ENCODE peak calls at places on chromosomes 11 and 22, in eight cellular contexts. One of them, this sample, is unnamed.

GRCh38 chr11:121634273-121634672 is 181.5 kb upstream of the SORL1-AS1 start:
- DNase-seq in adrenal gland: no peak
- DNase-seq in transverse colon: no peak
- DNase-seq in NB4: no peak
- DNase-seq in HCT116: no peak
- DNase-seq in heart left ventricle: no peak
- DNase-seq in suprapubic skin: no peak
- DNase-seq in endothelial cell of umbilical vein: no peak
- DNase-seq in this sample: no peak

GRCh38 chr11:47915407-47916137 is 64.8 kb upstream of the PTPRJ start:
- DNase-seq in NB4: no peak
- DNase-seq in transverse colon: peak; percentile 11
- DNase-seq in adrenal gland: no peak
- DNase-seq in suprapubic skin: no peak
- DNase-seq in endothelial cell of umbilical vein: peak; percentile 43
- DNase-seq in heart left ventricle: no peak
- DNase-seq in HCT116: no peak
- DNase-seq in this sample: no peak

GRCh38 chr11:72069787-72070251 is 10.5 kb downstream of the NUMA1 start:
- DNase-seq in HCT116: peak; percentile 51
- DNase-seq in suprapubic skin: peak; percentile 89
- DNase-seq in endothelial cell of umbilical vein: peak; percentile 81
- DNase-seq in heart left ventricle: peak; percentile 91
- DNase-seq in transverse colon: peak; percentile 83
- DNase-seq in NB4: peak; percentile 84
- DNase-seq in adrenal gland: peak; percentile 95
- DNase-seq in this sample: peak; percentile 86

GRCh38 chr22:30753701-30754100 is 59.0 kb downstream of the OSBP2 start:
- DNase-seq in HCT116: no peak
- DNase-seq in suprapubic skin: no peak
- DNase-seq in transverse colon: no peak
- DNase-seq in endothelial cell of umbilical vein: no peak
- DNase-seq in NB4: no peak
- DNase-seq in adrenal gland: no peak
- DNase-seq in heart left ventricle: no peak
- DNase-seq in this sample: no peak

GRCh38 chr11:66192181-66192888 is 76.1 kb upstream of the RAB1B start:
- DNase-seq in heart left ventricle: peak; percentile 31
- DNase-seq in endothelial cell of umbilical vein: no peak
- DNase-seq in transverse colon: no peak
- DNase-seq in adrenal gland: no peak
- DNase-seq in suprapubic skin: no peak
- DNase-seq in HCT116: no peak
- DNase-seq in NB4: no peak
- DNase-seq in this sample: no peak

GRCh38 chr11:103035656-103036434 is 56.1 kb downstream of the DCUN1D5 start:
- DNase-seq in suprapubic skin: no peak
- DNase-seq in HCT116: peak; percentile 84
- DNase-seq in adrenal gland: peak; percentile 45
- DNase-seq in NB4: peak; percentile 86
- DNase-seq in endothelial cell of umbilical vein: peak; percentile 91
- DNase-seq in heart left ventricle: no peak
- DNase-seq in transverse colon: no peak
- DNase-seq in this sample: peak; percentile 76

GRCh38 chr11:79440451-79441158 is at the start of gene TENM4:
- DNase-seq in endothelial cell of umbilical vein: peak; percentile 8
- DNase-seq in NB4: no peak
- DNase-seq in heart left ventricle: peak; percentile 65
- DNase-seq in adrenal gland: peak; percentile 83
- DNase-seq in suprapubic skin: peak; percentile 68
- DNase-seq in HCT116: no peak
- DNase-seq in transverse colon: peak; percentile 35
- DNase-seq in this sample: no peak

GRCh38 chr11:15815246-15816209 is 540.8 kb downstream of the SOX6 start:
- DNase-seq in adrenal gland: no peak
- DNase-seq in HCT116: no peak
- DNase-seq in heart left ventricle: no peak
- DNase-seq in suprapubic skin: no peak
- DNase-seq in NB4: no peak
- DNase-seq in transverse colon: peak; percentile 14
- DNase-seq in endothelial cell of umbilical vein: no peak
- DNase-seq in this sample: no peak

GRCh38 chr11:6438979-6439571 is 1.7 kb downstream of the HPX start:
- DNase-seq in NB4: peak; percentile 74
- DNase-seq in heart left ventricle: peak; percentile 36
- DNase-seq in HCT116: peak; percentile 43
- DNase-seq in endothelial cell of umbilical vein: peak; percentile 63
- DNase-seq in adrenal gland: peak; percentile 55
- DNase-seq in suprapubic skin: no peak
- DNase-seq in transverse colon: peak; percentile 62
- DNase-seq in this sample: peak; percentile 77

GRCh38 chr11:1701041-1701807 is 4.2 kb downstream of the KRTAP5-6 start:
- DNase-seq in suprapubic skin: no peak
- DNase-seq in HCT116: no peak
- DNase-seq in adrenal gland: no peak
- DNase-seq in transverse colon: no peak
- DNase-seq in NB4: peak; percentile 59
- DNase-seq in endothelial cell of umbilical vein: no peak
- DNase-seq in heart left ventricle: no peak
- DNase-seq in this sample: no peak

GRCh38 chr11:57597971-57598830 is 716 bp downstream of the SERPING1 start:
- DNase-seq in suprapubic skin: peak; percentile 89
- DNase-seq in NB4: no peak
- DNase-seq in HCT116: no peak
- DNase-seq in endothelial cell of umbilical vein: no peak
- DNase-seq in transverse colon: peak; percentile 62
- DNase-seq in heart left ventricle: peak; percentile 82
- DNase-seq in adrenal gland: peak; percentile 49
- DNase-seq in this sample: no peak

GRCh38 chr11:69295079-69295994 is 1.4 kb downstream of the MYEOV start:
- DNase-seq in suprapubic skin: no peak
- DNase-seq in transverse colon: no peak
- DNase-seq in endothelial cell of umbilical vein: no peak
- DNase-seq in heart left ventricle: no peak
- DNase-seq in HCT116: no peak
- DNase-seq in adrenal gland: no peak
- DNase-seq in NB4: no peak
- DNase-seq in this sample: no peak

GRCh38 chr11:63489879-63490278 is 1.1 kb downstream of the PLAAT5 start:
- DNase-seq in adrenal gland: peak; percentile 26
- DNase-seq in heart left ventricle: no peak
- DNase-seq in endothelial cell of umbilical vein: no peak
- DNase-seq in HCT116: no peak
- DNase-seq in suprapubic skin: no peak
- DNase-seq in NB4: peak; percentile 79
- DNase-seq in transverse colon: no peak
- DNase-seq in this sample: peak; percentile 53

GRCh38 chr11:64900263-64900678 is 16.7 kb downstream of the ATG2A start:
- DNase-seq in HCT116: no peak
- DNase-seq in transverse colon: no peak
- DNase-seq in suprapubic skin: no peak
- DNase-seq in endothelial cell of umbilical vein: no peak
- DNase-seq in NB4: no peak
- DNase-seq in adrenal gland: peak; percentile 54
- DNase-seq in heart left ventricle: no peak
- DNase-seq in this sample: no peak

GRCh38 chr22:26671317-26672059 is 14.1 kb downstream of the MIAT start:
- DNase-seq in suprapubic skin: peak; percentile 75
- DNase-seq in transverse colon: peak; percentile 60
- DNase-seq in heart left ventricle: no peak
- DNase-seq in HCT116: no peak
- DNase-seq in endothelial cell of umbilical vein: no peak
- DNase-seq in NB4: no peak
- DNase-seq in adrenal gland: peak; percentile 33
- DNase-seq in this sample: no peak

GRCh38 chr11:82865841-82866240 is 34.4 kb downstream of the PRCP start:
- DNase-seq in NB4: no peak
- DNase-seq in heart left ventricle: no peak
- DNase-seq in suprapubic skin: no peak
- DNase-seq in adrenal gland: no peak
- DNase-seq in HCT116: no peak
- DNase-seq in transverse colon: no peak
- DNase-seq in endothelial cell of umbilical vein: no peak
- DNase-seq in this sample: no peak

GRCh38 chr11:118435233-118435892 is 929 bp upstream of the KMT2A start:
- DNase-seq in HCT116: peak; percentile 18
- DNase-seq in transverse colon: peak; percentile 67
- DNase-seq in suprapubic skin: peak; percentile 72
- DNase-seq in NB4: peak; percentile 98
- DNase-seq in heart left ventricle: peak; percentile 56
- DNase-seq in endothelial cell of umbilical vein: peak; percentile 76
- DNase-seq in adrenal gland: peak; percentile 62
- DNase-seq in this sample: peak; percentile 76

GRCh38 chr11:118434553-118435232 is 1.6 kb upstream of the KMT2A start:
- DNase-seq in suprapubic skin: peak; percentile 68
- DNase-seq in transverse colon: peak; percentile 32
- DNase-seq in heart left ventricle: peak; percentile 40
- DNase-seq in NB4: peak; percentile 85
- DNase-seq in adrenal gland: peak; percentile 39
- DNase-seq in endothelial cell of umbilical vein: peak; percentile 58
- DNase-seq in HCT116: no peak
- DNase-seq in this sample: peak; percentile 62

GRCh38 chr11:118436639-118437045 is 350 bp downstream of the KMT2A start:
- DNase-seq in suprapubic skin: peak; percentile 72
- DNase-seq in transverse colon: peak; percentile 32
- DNase-seq in adrenal gland: peak; percentile 33
- DNase-seq in HCT116: no peak
- DNase-seq in endothelial cell of umbilical vein: no peak
- DNase-seq in NB4: peak; percentile 56
- DNase-seq in heart left ventricle: peak; percentile 34
- DNase-seq in this sample: peak; percentile 81

GRCh38 chr11:118437046-118437735 is 899 bp downstream of the KMT2A start:
- DNase-seq in heart left ventricle: peak; percentile 41
- DNase-seq in NB4: peak; percentile 54
- DNase-seq in HCT116: no peak
- DNase-seq in suprapubic skin: peak; percentile 79
- DNase-seq in transverse colon: peak; percentile 47
- DNase-seq in adrenal gland: peak; percentile 74
- DNase-seq in endothelial cell of umbilical vein: peak; percentile 34
- DNase-seq in this sample: peak; percentile 86

DNA sequence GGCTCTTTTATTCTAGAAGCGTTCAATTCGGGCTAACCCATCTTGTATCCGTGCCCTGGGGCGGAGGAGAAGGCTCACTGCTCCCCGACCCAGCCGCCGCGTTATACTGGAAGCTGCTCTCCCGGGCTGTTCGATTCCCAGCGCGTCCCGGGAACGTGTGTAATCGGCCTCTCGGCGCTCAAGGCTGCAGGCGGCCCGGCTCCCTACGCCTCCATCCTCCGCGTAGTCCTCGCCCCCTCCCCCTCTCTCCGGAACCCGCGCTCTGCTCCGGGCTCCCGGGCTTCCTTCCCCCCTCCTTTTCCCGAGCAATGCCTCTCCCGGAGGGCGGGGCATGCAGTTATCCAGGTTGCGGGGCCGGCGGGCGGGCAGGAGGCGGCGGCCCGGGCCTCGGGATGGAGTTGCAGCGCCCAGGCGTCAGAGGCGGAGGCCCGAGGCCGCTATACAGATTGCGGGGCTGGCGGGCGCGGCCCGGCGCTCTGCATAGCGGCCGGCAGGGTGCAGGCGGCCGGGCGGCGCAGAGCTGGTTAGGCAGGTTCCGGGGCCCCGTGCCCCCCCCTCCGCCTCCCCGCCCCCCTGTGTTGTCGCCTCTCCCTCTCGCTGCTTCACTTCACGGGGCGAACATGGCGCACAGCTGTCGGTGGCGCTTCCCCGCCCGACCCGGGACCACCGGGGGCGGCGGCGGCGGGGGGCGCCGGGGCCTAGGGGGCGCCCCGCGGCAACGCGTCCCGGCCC is at the start of gene KMT2A:
- DNase-seq in adrenal gland: peak; percentile 99
- DNase-seq in suprapubic skin: peak; percentile 97
- DNase-seq in HCT116: peak; percentile 90
- DNase-seq in heart left ventricle: peak; percentile 98
- DNase-seq in transverse colon: peak; percentile 98
- DNase-seq in endothelial cell of umbilical vein: peak; percentile 98
- DNase-seq in NB4: peak; percentile 100
- DNase-seq in this sample: peak; percentile 97
- TF ChIP-seq POLR2A in adrenal gland: peak; percentile 11
- TF ChIP-seq POLR2A in suprapubic skin: peak; percentile 17
- TF ChIP-seq POLR2A in HCT116: peak; percentile 58
- TF ChIP-seq POLR2A in heart left ventricle: peak; percentile 50
- TF ChIP-seq POLR2A in transverse colon: no peak
- TF ChIP-seq POLR2A in endothelial cell of umbilical vein: peak; percentile 81
- TF ChIP-seq POLR2A in NB4: peak; percentile 65
- TF ChIP-seq POLR2A in this sample: peak; percentile 46

GRCh38 chr11:474914-475506 is 24.9 kb downstream of the PTDSS2 start:
- DNase-seq in transverse colon: no peak
- DNase-seq in adrenal gland: no peak
- DNase-seq in heart left ventricle: no peak
- DNase-seq in suprapubic skin: no peak
- DNase-seq in NB4: no peak
- DNase-seq in HCT116: no peak
- DNase-seq in endothelial cell of umbilical vein: no peak
- DNase-seq in this sample: no peak
- TF ChIP-seq POLR2A in transverse colon: no peak
- TF ChIP-seq POLR2A in adrenal gland: no peak
- TF ChIP-seq POLR2A in heart left ventricle: no peak
- TF ChIP-seq POLR2A in suprapubic skin: no peak
- TF ChIP-seq POLR2A in NB4: no peak
- TF ChIP-seq POLR2A in HCT116: no peak
- TF ChIP-seq POLR2A in endothelial cell of umbilical vein: no peak
- TF ChIP-seq POLR2A in this sample: no peak

GRCh38 chr11:33257897-33258630 is 883 bp downstream of the HIPK3 start:
- DNase-seq in adrenal gland: peak; percentile 88
- DNase-seq in heart left ventricle: peak; percentile 93
- DNase-seq in endothelial cell of umbilical vein: peak; percentile 82
- DNase-seq in transverse colon: peak; percentile 84
- DNase-seq in HCT116: peak; percentile 58
- DNase-seq in NB4: peak; percentile 93
- DNase-seq in suprapubic skin: peak; percentile 93
- DNase-seq in this sample: peak; percentile 90
- TF ChIP-seq POLR2A in adrenal gland: peak; percentile 57
- TF ChIP-seq POLR2A in heart left ventricle: peak; percentile 71
- TF ChIP-seq POLR2A in endothelial cell of umbilical vein: no peak
- TF ChIP-seq POLR2A in transverse colon: peak; percentile 86
- TF ChIP-seq POLR2A in HCT116: peak; percentile 66
- TF ChIP-seq POLR2A in NB4: peak; percentile 74
- TF ChIP-seq POLR2A in suprapubic skin: peak; percentile 80
- TF ChIP-seq POLR2A in this sample: peak; percentile 53

GRCh38 chr11:61972796-61973602 is 5.6 kb upstream of the FTH1 start:
- DNase-seq in adrenal gland: no peak
- DNase-seq in NB4: no peak
- DNase-seq in heart left ventricle: no peak
- DNase-seq in transverse colon: no peak
- DNase-seq in endothelial cell of umbilical vein: peak; percentile 76
- DNase-seq in suprapubic skin: peak; percentile 77
- DNase-seq in HCT116: no peak
- DNase-seq in this sample: peak; percentile 70
- TF ChIP-seq POLR2A in adrenal gland: no peak
- TF ChIP-seq POLR2A in NB4: no peak
- TF ChIP-seq POLR2A in heart left ventricle: no peak
- TF ChIP-seq POLR2A in transverse colon: no peak
- TF ChIP-seq POLR2A in endothelial cell of umbilical vein: no peak
- TF ChIP-seq POLR2A in suprapubic skin: peak; percentile 16
- TF ChIP-seq POLR2A in HCT116: no peak
- TF ChIP-seq POLR2A in this sample: no peak

This sample was measured in erythroblast.